ENCODE peak calls at places on chromosome 4, in eight cellular contexts. E is mesendoderm; V is heart left ventricle; H is CD4-positive, alpha-beta T cell; K is tibial artery; G is H7; C is H9; I is iPS DF 6.9. Q is an unnamed sample.

GRCh38 chr4:34371676-34372075 is 1872.6 kb downstream of the ARAP2 start:
- DNase-seq in E (no peak), V (no peak), H (no peak), K (no peak), G (no peak), C (no peak), I (no peak), Q (no peak)

GRCh38 chr4:106062452-106062875 is 167.2 kb downstream of the NPNT start:
- DNase-seq in E (peak; percentile 19), V (no peak), H (no peak), K (no peak), G (no peak), C (no peak), I (no peak), Q (no peak)

GRCh38 chr4:25144870-25145481 is 15.3 kb downstream of the SEPSECS start:
- DNase-seq in E (no peak), V (no peak), H (no peak), K (no peak), G (peak; percentile 28), C (no peak), I (no peak), Q (no peak)

GRCh38 chr4:15893967-15894366 is 44.6 kb downstream of the FGFBP1 start:
- DNase-seq in E (no peak), V (no peak), H (no peak), K (no peak), G (no peak), C (no peak), I (no peak), Q (no peak)

GRCh38 chr4:105088110-105088879 is 58.4 kb upstream of the TET2 start:
- DNase-seq in E (peak; percentile 82), V (no peak), H (no peak), K (no peak), G (no peak), C (peak; percentile 48), I (peak; percentile 11), Q (peak; percentile 33)

GRCh38 chr4:114364857-114365256 is 233.8 kb upstream of the UGT8 start:
- DNase-seq in E (peak; percentile 97), V (peak; percentile 25), H (no peak), K (no peak), G (no peak), C (no peak), I (no peak), Q (peak; percentile 35)

GRCh38 chr4:152106113-152106763 is 345.4 kb upstream of the GATB start:
- DNase-seq in E (peak; percentile 86), V (peak; percentile 63), H (no peak), K (peak; percentile 81), G (no peak), C (no peak), I (no peak), Q (no peak)

GRCh38 chr4:39353478-39354177 is 12.5 kb downstream of the RFC1 start:
- DNase-seq in E (no peak), V (no peak), H (no peak), K (no peak), G (no peak), C (no peak), I (no peak), Q (no peak)

DNA sequence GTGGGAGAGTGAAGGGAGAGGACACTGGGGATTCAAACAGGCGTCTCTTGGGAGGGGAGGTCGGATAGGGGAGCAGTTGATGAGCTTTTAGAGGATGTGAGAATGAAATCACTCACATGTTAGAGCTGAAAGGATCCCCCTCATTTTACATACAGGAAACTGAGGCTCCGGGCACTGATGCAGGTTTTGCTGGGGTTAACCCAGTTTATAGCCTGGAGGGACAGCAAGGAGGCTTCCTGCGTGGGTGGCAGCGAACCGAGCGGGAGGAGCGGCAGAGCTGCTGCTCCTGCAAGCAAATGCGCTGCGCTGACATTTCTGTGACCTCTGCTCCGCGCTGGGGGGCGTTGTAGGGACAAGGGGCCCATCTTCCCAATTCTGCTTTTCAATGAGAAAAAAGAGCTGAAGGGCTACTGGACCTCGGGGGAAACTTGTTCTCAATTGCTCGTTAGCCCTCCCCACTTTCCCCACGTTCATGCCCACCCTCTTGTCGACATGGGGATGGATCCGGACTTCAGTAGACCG is 1.1 kb upstream of the NEUROG2 start:
- DNase-seq in E (peak; percentile 49), V (no peak), H (no peak), K (no peak), G (peak; percentile 67), C (peak; percentile 64), I (no peak), Q (no peak)
- H3K27me3 ChIP-seq in E (peaks cover 79% of the 10 kb centered on the region), V (peaks cover 100% of the 10 kb centered on the region), H (peaks cover 98% of the 10 kb centered on the region), K (peaks cover 6% of the 10 kb centered on the region), G (peaks cover 100% of the 10 kb centered on the region), C (peaks cover 90% of the 10 kb centered on the region), I (peaks cover 78% of the 10 kb centered on the region), Q (peaks cover 100% of the 10 kb centered on the region)

GRCh38 chr4:2417765-2418651 is at the start of gene ZFYVE28:
- DNase-seq in E (no peak), V (no peak), H (no peak), K (no peak), G (peak; percentile 82), C (no peak), I (no peak), Q (no peak)

GRCh38 chr4:2419814-2420213 is 1.1 kb downstream of the CFAP99 start:
- DNase-seq in E (no peak), V (no peak), H (no peak), K (no peak), G (no peak), C (no peak), I (no peak), Q (no peak)

GRCh38 chr4:2416564-2417195 is 1.8 kb downstream of the ZFYVE28 start:
- DNase-seq in E (peak; percentile 80), V (no peak), H (no peak), K (no peak), G (peak; percentile 86), C (peak; percentile 81), I (no peak), Q (no peak)

GRCh38 chr4:2417196-2417764 is 1.2 kb downstream of the ZFYVE28 start:
- DNase-seq in E (no peak), V (no peak), H (no peak), K (no peak), G (peak; percentile 84), C (no peak), I (no peak), Q (no peak)

DNA sequence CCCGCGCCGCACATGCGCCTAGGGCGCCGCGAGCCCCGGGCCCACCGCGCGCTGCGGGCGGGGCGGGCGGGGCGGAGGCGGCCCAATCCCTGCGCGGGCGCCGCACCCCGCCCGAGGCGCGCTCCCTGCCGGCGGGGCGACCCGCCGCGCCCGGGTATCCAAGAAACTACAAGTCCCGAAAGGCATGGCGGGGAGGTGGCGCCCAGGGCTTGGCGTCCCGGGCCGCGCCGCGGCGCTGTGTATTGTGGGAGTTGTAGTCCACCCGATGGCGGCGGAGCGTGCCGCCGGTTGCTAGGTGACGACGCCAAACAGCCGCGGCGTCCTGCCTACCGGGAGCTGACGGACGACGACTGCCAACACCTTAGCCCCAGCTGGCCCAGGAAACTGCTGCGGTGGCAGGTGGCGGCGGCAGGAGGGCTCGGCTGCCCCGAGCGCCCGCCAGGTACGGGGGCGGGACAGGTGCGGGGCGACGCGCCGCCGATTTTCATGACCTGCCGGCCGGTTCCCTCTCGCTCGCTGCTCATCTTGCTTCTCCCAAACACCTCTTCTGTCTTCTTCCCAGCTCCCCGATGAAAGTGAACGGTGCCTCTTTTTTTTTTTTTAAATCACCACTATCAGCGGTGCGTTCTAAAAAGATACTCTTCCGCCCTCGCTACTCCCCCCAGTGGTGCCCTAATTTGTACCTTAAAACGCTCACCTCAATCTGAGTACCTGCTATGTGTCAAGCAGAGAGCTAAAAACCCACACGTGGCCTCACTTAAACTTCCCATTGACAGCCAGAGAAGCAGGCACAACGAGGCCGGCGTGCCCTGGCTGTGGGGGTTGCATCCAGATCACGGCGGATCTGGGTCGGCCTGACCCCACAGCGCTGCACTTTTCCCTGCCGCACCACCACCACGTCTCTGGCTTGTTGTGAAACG is at the start of gene CFAP99:
- DNase-seq in E (peak; percentile 98), V (peak; percentile 97), H (peak; percentile 98), K (peak; percentile 97), G (peak; percentile 99), C (peak; percentile 99), I (peak; percentile 91), Q (peak; percentile 92)
- H3K27me3 ChIP-seq in E (peaks cover 37% of the 10 kb centered on the region), V (peaks cover 19% of the 10 kb centered on the region), H (peaks cover 11% of the 10 kb centered on the region), K (no peaks in the 10 kb centered on the region), G (peaks cover 56% of the 10 kb centered on the region), C (peaks cover 33% of the 10 kb centered on the region), I (peaks cover 37% of the 10 kb centered on the region), Q (peaks cover 85% of the 10 kb centered on the region)

DNA sequence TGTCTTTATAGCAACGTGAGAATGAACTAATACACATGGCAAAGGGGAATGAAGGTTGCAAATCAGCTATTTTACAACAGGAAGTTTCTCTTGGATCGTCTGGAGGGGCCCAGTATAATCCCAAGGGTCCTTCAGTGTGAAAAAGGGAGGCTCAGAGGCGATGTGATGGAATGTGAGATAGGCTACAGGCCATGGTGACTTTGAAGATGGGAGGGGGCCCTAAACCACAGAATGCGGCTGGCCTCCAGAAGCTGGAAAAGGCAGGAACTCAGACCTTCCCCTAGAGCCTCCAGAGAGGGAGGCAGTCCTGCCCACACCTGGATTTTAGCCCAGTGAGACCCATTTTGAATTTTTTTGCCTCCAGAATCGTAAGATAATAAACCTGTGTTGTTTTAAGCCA is 69.4 kb upstream of the PGM2 start:
- DNase-seq in E (peak; percentile 51), V (no peak), H (no peak), K (no peak), G (no peak), C (no peak), I (no peak), Q (no peak)
- H3K27me3 ChIP-seq in E (no peaks in the 10 kb centered on the region), V (no peaks in the 10 kb centered on the region), H (no peaks in the 10 kb centered on the region), K (no peaks in the 10 kb centered on the region), G (no peaks in the 10 kb centered on the region), C (no peaks in the 10 kb centered on the region), I (no peaks in the 10 kb centered on the region), Q (no peaks in the 10 kb centered on the region)

GRCh38 chr4:54231419-54232150 is 2.5 kb downstream of the PDGFRA start:
- DNase-seq in E (peak; percentile 61), V (peak; percentile 72), H (no peak), K (peak; percentile 91), G (peak; percentile 84), C (peak; percentile 49), I (no peak), Q (no peak)

GRCh38 chr4:54233128-54233696 is 4.1 kb downstream of the PDGFRA start:
- DNase-seq in E (peak; percentile 92), V (peak; percentile 89), H (peak; percentile 51), K (peak; percentile 91), G (peak; percentile 95), C (peak; percentile 86), I (no peak), Q (peak; percentile 57)

GRCh38 chr4:54230479-54231418 is 1.7 kb downstream of the PDGFRA start:
- DNase-seq in E (peak; percentile 47), V (no peak), H (no peak), K (peak; percentile 86), G (peak; percentile 75), C (peak; percentile 64), I (no peak), Q (no peak)

GRCh38 chr4:54233697-54234496 is 4.8 kb downstream of the PDGFRA start:
- DNase-seq in E (peak; percentile 85), V (peak; percentile 82), H (peak; percentile 60), K (peak; percentile 88), G (peak; percentile 82), C (peak; percentile 73), I (no peak), Q (peak; percentile 57)

DNA sequence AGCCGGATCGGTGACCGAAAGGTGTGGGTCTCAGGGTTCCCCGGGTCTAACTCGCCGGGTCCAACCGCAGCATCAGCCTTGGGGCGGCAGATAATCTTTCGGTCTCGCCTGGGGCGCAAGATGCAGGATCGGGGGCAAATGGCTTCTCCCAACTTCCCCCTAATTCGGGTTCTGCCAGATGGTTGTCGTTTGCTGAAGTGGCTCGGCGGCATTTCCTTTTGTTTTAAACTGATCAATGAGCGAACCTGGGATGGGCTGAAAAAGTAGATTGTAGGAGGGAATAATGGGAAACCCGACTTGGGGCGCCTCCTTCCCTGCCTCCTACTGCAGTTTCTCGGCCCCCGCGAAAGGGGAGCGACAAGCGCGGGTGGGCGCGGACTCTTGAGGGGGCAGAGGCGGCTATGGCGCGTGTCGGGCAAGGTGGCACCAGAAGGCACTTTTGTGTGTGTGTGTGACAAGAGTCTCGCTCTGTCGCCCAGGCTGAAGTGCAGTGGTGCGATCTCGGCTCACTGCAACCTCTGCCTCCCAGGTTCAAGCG is 3.1 kb downstream of the PDGFRA start:
- DNase-seq in E (peak; percentile 24), V (no peak), H (no peak), K (peak; percentile 65), G (no peak), C (no peak), I (no peak), Q (no peak)
- H3K27me3 ChIP-seq in E (peaks cover 20% of the 10 kb centered on the region), V (peaks cover 55% of the 10 kb centered on the region), H (peaks cover 58% of the 10 kb centered on the region), K (peaks cover 3% of the 10 kb centered on the region), G (peaks cover 60% of the 10 kb centered on the region), C (peaks cover 46% of the 10 kb centered on the region), I (peaks cover 44% of the 10 kb centered on the region), Q (peaks cover 59% of the 10 kb centered on the region)

Q was measured in NT2/D1.